ENCODE peak calls at places on chromosomes 12 and 14, in seven cellular contexts. R is fibroblast of lung, I is endothelial cell of umbilical vein, F is neural progenitor cell, T is PC-3, O is Karpas-422, Y is H1. G is an unnamed sample.
A peak's percentile ranks its signal among the peaks of the same experiment; 100 is the strongest.

GRCh38 chr14:55701638-55702037 is 121.6 kb downstream of the KTN1 start:
- DNase-seq in R (peak; percentile 5), I (no peak), F (no peak), T (peak; percentile 91), O (peak; percentile 54), Y (no peak), G (peak; percentile 82)

GRCh38 chr12:59626382-59626781 is 30.6 kb downstream of the SLC16A7 start:
- DNase-seq in R (peak; percentile 57), I (peak; percentile 12), F (no peak), T (peak; percentile 94), O (no peak), Y (no peak), G (peak; percentile 73)

GRCh38 chr14:95524706-95525512 is 8.5 kb upstream of the SYNE3 start:
- DNase-seq in R (no peak), I (no peak), F (no peak), T (peak; percentile 44), O (no peak), Y (no peak), G (peak; percentile 80)

GRCh38 chr14:63478024-63478423 is 65.2 kb downstream of the PPP2R5E start:
- DNase-seq in R (no peak), I (no peak), F (no peak), T (no peak), O (peak; percentile 69), Y (no peak), G (no peak)

GRCh38 chr14:104142136-104143041 is 4.0 kb downstream of the KIF26A start:
- DNase-seq in R (no peak), I (no peak), F (no peak), T (no peak), O (no peak), Y (peak; percentile 39), G (no peak)

GRCh38 chr12:108298761-108299275 is 40.3 kb downstream of the CMKLR1 start:
- DNase-seq in R (no peak), I (no peak), F (no peak), T (no peak), O (no peak), Y (no peak), G (no peak)

GRCh38 chr12:124913474-124914391 is 717 bp downstream of the UBC start:
- DNase-seq in R (peak; percentile 68), I (peak; percentile 78), F (peak; percentile 90), T (peak; percentile 89), O (peak; percentile 91), Y (peak; percentile 84), G (peak; percentile 86)

GRCh38 chr12:2457215-2458112 is 337.3 kb upstream of the FKBP4 start:
- DNase-seq in R (no peak), I (no peak), F (peak; percentile 54), T (no peak), O (no peak), Y (no peak), G (no peak)

GRCh38 chr12:102216086-102216691 is 18.6 kb upstream of the PMCH start:
- DNase-seq in R (peak; percentile 80), I (peak; percentile 55), F (no peak), T (peak; percentile 24), O (no peak), Y (no peak), G (peak; percentile 8)

GRCh38 chr12:15852383-15852782 is 29.8 kb upstream of the STRAP start:
- DNase-seq in R (peak; percentile 95), I (no peak), F (no peak), T (no peak), O (no peak), Y (no peak), G (peak; percentile 42)

GRCh38 chr14:22084393-22085281 is 411.0 kb upstream of the OR4E1 start:
- DNase-seq in R (peak; percentile 69), I (peak; percentile 67), F (peak; percentile 71), T (peak; percentile 81), O (peak; percentile 90), Y (no peak), G (peak; percentile 39)

GRCh38 chr14:67999693-68000384 is 180.3 kb downstream of the RAD51B start:
- DNase-seq in R (peak; percentile 84), I (peak; percentile 48), F (no peak), T (peak; percentile 92), O (no peak), Y (no peak), G (peak; percentile 59)

GRCh38 chr12:10740182-10740581 is 17.1 kb upstream of the YBX3 start:
- DNase-seq in R (no peak), I (no peak), F (no peak), T (peak; percentile 69), O (no peak), Y (no peak), G (peak; percentile 80)

GRCh38 chr12:109482491-109482890 is 5.1 kb downstream of the UBE3B start:
- DNase-seq in R (no peak), I (no peak), F (no peak), T (no peak), O (no peak), Y (no peak), G (no peak)

GRCh38 chr14:71665157-71665556 is 267.1 kb upstream of the RGS6 start:
- DNase-seq in R (peak; percentile 83), I (peak; percentile 39), F (no peak), T (peak; percentile 66), O (no peak), Y (no peak), G (peak; percentile 50)

GRCh38 chr14:56810850-56811595 is 744 bp upstream of the OTX2 start:
- DNase-seq in R (no peak), I (no peak), F (peak; percentile 73), T (no peak), O (no peak), Y (peak; percentile 63), G (no peak)
- H3K4me3 ChIP-seq in R (no peak overlapping the region), I (no peak overlapping the region), F (peak overlapping the region; percentile 98), T (no peak overlapping the region), O (no peak overlapping the region), Y (peak overlapping the region; percentile 65), G (no peak overlapping the region)

DNA sequence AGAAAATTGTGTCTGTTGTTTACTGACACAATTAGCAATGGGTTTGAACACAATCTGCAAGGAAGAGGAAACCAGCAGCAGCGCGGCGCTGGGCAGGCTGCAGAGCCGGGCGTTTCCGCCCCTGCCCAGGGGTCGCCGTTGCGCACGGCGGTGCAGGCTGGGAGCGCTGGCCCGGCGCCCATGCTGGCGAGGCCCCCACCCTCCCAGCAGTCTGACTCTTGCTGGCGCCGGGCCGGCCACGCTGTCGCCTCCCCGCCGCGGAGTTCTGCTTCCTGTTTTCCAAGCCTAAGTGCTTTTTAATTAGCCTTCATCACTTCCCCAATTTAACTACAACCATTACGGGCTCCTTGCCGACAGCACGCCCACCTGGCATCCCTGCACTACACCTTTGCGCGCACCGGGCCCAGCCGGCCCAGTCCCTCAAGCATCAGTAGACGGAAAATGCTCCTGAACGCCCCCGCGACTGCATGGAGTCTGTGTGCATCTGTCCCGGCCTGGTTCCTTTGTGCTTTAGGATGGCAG is 212.1 kb downstream of the GXYLT1 start:
- DNase-seq in R (peak; percentile 40), I (peak; percentile 90), F (peak; percentile 60), T (peak; percentile 10), O (peak; percentile 69), Y (peak; percentile 66), G (no peak)
- H3K9ac ChIP-seq in R (no peak overlapping the region), I (peak overlapping the region; percentile 66), F (no peak overlapping the region), T (no peak overlapping the region), O (no peak overlapping the region), Y (no peak overlapping the region), G (no peak overlapping the region)

GRCh38 chr14:24150061-24150460 is 2.8 kb downstream of the RNF31 start:
- DNase-seq in R (no peak), I (no peak), F (no peak), T (no peak), O (no peak), Y (no peak), G (no peak)
- H3K36me3 ChIP-seq in R (peaks cover 20% of the 10 kb centered on the region), I (peaks cover 25% of the 10 kb centered on the region), F (peaks cover 4% of the 10 kb centered on the region), T (peaks cover 29% of the 10 kb centered on the region), O (peaks cover 38% of the 10 kb centered on the region), Y (peaks cover 35% of the 10 kb centered on the region), G (peaks cover 6% of the 10 kb centered on the region)

GRCh38 chr12:65856521-65856920 is 32.2 kb downstream of the HMGA2 start:
- DNase-seq in R (no peak), I (no peak), F (no peak), T (no peak), O (no peak), Y (no peak), G (no peak)
- H3K4me3 ChIP-seq in R (no peak overlapping the region), I (no peak overlapping the region), F (no peak overlapping the region), T (no peak overlapping the region), O (no peak overlapping the region), Y (no peak overlapping the region), G (no peak overlapping the region)

GRCh38 chr12:111850526-111850925 is 8.5 kb downstream of the MAPKAPK5 start:
- DNase-seq in R (no peak), I (peak; percentile 16), F (no peak), T (peak; percentile 60), O (no peak), Y (no peak), G (no peak)
- H3K9ac ChIP-seq in R (no peak overlapping the region), I (no peak overlapping the region), F (no peak overlapping the region), T (no peak overlapping the region), O (no peak overlapping the region), Y (no peak overlapping the region), G (no peak overlapping the region)

GRCh38 chr14:105153331-105153731 is 15.2 kb downstream of the JAG2 start:
- DNase-seq in R (no peak), I (no peak), F (no peak), T (no peak), O (no peak), Y (no peak), G (no peak)

GRCh38 chr14:105153739-105154475 is 14.7 kb downstream of the JAG2 start:
- DNase-seq in R (no peak), I (no peak), F (no peak), T (no peak), O (no peak), Y (no peak), G (no peak)

GRCh38 chr14:105151131-105151837 is 17.3 kb downstream of the JAG2 start:
- DNase-seq in R (no peak), I (no peak), F (no peak), T (no peak), O (no peak), Y (peak; percentile 45), G (no peak)

GRCh38 chr14:105151838-105152793 is 16.5 kb downstream of the JAG2 start:
- DNase-seq in R (no peak), I (no peak), F (no peak), T (no peak), O (no peak), Y (no peak), G (no peak)

DNA sequence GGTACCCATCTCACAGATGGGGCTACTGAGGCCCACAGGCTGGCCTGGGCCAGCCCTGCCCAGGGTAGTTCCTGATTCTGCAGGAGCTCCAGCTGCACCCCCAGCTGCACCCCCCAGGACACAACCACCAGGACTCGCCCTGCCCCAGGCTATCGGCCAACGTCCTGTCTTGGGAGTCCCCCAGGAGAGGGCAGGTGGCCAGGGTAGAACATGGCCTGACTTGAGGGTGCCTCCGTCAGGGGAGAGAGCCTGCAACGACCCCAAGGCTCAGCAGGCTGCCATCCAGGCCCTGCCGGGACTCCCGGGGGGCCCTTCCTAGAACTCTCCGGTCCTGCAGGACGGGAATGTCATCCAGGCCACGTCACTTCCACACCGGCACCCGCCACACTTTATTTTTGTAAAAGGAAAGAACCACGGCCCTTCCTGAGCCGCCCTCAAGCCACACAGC is 15.8 kb downstream of the JAG2 start:
- DNase-seq in R (no peak), I (no peak), F (no peak), T (no peak), O (no peak), Y (no peak), G (no peak)
- H3K36me3 ChIP-seq in R (no peaks in the 10 kb centered on the region), I (peaks cover 43% of the 10 kb centered on the region), F (no peaks in the 10 kb centered on the region), T (no peaks in the 10 kb centered on the region), O (no peaks in the 10 kb centered on the region), Y (no peaks in the 10 kb centered on the region), G (peaks cover 6% of the 10 kb centered on the region)

GRCh38 chr14:92615451-92615850 is 101.9 kb downstream of the RIN3 start:
- DNase-seq in R (no peak), I (no peak), F (no peak), T (peak; percentile 22), O (no peak), Y (no peak), G (no peak)
- H3K4me3 ChIP-seq in R (no peak overlapping the region), I (no peak overlapping the region), F (no peak overlapping the region), T (no peak overlapping the region), O (no peak overlapping the region), Y (no peak overlapping the region), G (no peak overlapping the region)

GRCh38 chr14:75254381-75254821 is 24.2 kb upstream of the FOS start:
- DNase-seq in R (no peak), I (no peak), F (no peak), T (peak; percentile 21), O (no peak), Y (no peak), G (peak; percentile 99)
- H3K9ac ChIP-seq in R (no peak overlapping the region), I (no peak overlapping the region), F (no peak overlapping the region), T (peak overlapping the region; percentile 49), O (no peak overlapping the region), Y (no peak overlapping the region), G (peak overlapping the region; percentile 88)